ENCODE peak calls at places on chromosomes 3 and 15, in four cellular contexts. Y, Q, K and I are unnamed samples.
A peak's percentile ranks its signal among the peaks of the same experiment; 100 is the strongest.

GRCh38 chr3:127421943-127422662 is 134.3 kb upstream of the PRR20G start:
- DNase-seq in Y (no peak), Q (no peak), K (no peak), I (no peak)

GRCh38 chr15:56047354-56047753 is 53.9 kb upstream of the NEDD4 start:
- DNase-seq in Y (no peak), Q (no peak), K (no peak), I (no peak)

GRCh38 chr3:102106421-102107097 is 257.2 kb downstream of the NFKBIZ start:
- DNase-seq in Y (no peak), Q (no peak), K (no peak), I (no peak)

GRCh38 chr3:184562875-184563568 is 1.4 kb downstream of the EPHB3 start:
- DNase-seq in Y (no peak), Q (no peak), K (no peak), I (no peak)

GRCh38 chr3:119643528-119643927 is 16.9 kb downstream of the POPDC2 start:
- DNase-seq in Y (no peak), Q (no peak), K (no peak), I (no peak)

GRCh38 chr3:73350988-73351387 is 273.8 kb downstream of the PDZRN3 start:
- DNase-seq in Y (no peak), Q (no peak), K (no peak), I (no peak)

GRCh38 chr3:151285940-151286339 is 7.6 kb upstream of the P2RY14 start:
- DNase-seq in Y (no peak), Q (no peak), K (no peak), I (no peak)

GRCh38 chr3:60841355-60841754 is 409.9 kb downstream of the FHIT start:
- DNase-seq in Y (peak; percentile 74), Q (no peak), K (no peak), I (no peak)

GRCh38 chr15:95799286-95800187 is 531.0 kb upstream of the NR2F2 start:
- DNase-seq in Y (peak; percentile 8), Q (no peak), K (no peak), I (no peak)

GRCh38 chr3:81684739-81685395 is 76.6 kb downstream of the GBE1 start:
- DNase-seq in Y (peak; percentile 20), Q (no peak), K (peak; percentile 58), I (no peak)

DNA sequence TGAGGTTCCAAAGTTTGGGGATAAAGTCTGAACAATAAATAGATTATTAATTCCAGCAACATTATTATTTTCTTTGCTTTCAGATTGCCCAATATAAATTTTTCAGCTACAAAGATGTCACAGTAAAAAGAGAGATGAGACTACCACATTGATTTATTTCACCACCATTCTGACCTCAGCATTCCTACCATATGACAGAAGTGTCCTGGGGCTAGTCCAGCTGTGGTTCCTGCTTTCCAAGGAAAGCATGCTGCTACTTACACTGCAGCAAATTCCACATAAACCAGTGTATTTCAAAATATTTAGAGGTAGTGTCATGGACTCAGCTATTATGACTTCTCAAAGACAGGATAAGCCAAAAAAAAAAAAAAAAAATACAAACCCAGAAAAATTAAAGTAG is 494.1 kb upstream of the ZNF385D start:
- DNase-seq in Y (no peak), Q (no peak), K (no peak), I (no peak)
- TF ChIP-seq FOXM1 in Y (no peak), Q (no peak), K (no peak), I (no peak)

DNA sequence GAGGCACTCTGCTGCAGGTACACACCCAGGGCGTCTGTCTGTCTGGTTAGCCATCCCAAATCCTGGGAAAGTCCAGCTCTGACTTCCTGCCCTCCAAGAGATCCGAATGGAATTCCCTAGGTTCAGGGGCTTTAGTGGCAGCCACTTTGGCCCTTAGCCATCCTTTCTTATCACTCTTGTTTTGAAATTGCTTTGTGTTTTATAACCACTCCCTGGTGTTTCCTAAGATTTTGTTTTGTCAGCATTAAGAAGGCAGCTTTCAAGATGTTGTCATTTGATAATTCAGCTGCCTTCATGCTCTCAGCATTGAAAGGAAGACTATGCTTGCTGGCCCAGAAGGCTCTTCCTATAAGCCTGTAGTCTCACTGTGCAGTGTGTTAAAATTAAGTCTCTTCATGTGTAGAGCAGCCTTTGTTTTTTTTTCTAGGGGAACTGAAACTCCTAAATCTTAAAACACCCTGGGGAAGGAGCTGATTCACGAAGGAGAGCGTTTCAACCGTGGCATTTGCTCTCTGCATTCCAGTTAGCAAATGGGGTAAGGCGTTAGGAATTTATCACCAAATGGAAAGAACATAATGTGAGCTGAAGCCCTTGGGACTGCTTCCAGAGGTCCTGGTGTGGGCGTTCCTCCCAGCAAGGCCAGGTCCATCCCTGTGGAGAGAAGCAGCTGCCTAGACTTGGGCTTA is 14.2 kb upstream of the CLEC3B start:
- DNase-seq in Y (no peak), Q (no peak), K (no peak), I (no peak)
- TF ChIP-seq CHD2 in Y (no peak), Q (no peak), K (no peak), I (no peak)

GRCh38 chr15:83893308-83893707 is 239.4 kb downstream of the ADAMTSL3 start:
- DNase-seq in Y (no peak), Q (no peak), K (no peak), I (no peak)

GRCh38 chr15:83892498-83892897 is 238.6 kb downstream of the ADAMTSL3 start:
- DNase-seq in Y (no peak), Q (no peak), K (no peak), I (no peak)

GRCh38 chr15:83899670-83900069 is 245.7 kb downstream of the ADAMTSL3 start:
- DNase-seq in Y (no peak), Q (no peak), K (no peak), I (no peak)

GRCh38 chr15:83898295-83898694 is 244.4 kb downstream of the ADAMTSL3 start:
- DNase-seq in Y (no peak), Q (no peak), K (no peak), I (no peak)

GRCh38 chr15:83897037-83897436 is 243.1 kb downstream of the ADAMTSL3 start:
- DNase-seq in Y (no peak), Q (no peak), K (no peak), I (no peak)
- TF ChIP-seq FOXM1 in Y (no peak), Q (no peak), K (no peak), I (no peak)

DNA sequence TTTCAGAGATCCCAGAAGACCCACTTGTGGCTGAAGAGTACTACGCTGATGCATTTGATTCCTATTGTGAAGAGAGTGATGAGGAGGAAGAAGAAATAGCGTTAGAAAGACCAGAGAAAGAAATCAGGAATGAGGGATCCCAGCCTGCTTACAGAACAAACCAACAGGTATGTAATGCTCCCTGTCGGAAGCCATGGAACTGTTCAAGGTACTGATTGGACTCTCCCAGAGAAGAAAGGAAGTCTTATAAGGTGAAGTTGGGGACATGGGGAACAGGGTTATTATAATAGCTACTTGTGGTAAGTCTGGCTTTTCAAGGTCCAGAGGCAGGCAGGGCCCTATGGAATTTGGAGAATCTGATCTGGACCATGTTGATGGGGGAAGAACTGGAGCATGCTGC is 153.1 kb upstream of the NUDT16 start:
- DNase-seq in Y (no peak), Q (no peak), K (no peak), I (no peak)
- TF ChIP-seq CHD2 in Y (no peak), Q (no peak), K (no peak), I (no peak)

DNA sequence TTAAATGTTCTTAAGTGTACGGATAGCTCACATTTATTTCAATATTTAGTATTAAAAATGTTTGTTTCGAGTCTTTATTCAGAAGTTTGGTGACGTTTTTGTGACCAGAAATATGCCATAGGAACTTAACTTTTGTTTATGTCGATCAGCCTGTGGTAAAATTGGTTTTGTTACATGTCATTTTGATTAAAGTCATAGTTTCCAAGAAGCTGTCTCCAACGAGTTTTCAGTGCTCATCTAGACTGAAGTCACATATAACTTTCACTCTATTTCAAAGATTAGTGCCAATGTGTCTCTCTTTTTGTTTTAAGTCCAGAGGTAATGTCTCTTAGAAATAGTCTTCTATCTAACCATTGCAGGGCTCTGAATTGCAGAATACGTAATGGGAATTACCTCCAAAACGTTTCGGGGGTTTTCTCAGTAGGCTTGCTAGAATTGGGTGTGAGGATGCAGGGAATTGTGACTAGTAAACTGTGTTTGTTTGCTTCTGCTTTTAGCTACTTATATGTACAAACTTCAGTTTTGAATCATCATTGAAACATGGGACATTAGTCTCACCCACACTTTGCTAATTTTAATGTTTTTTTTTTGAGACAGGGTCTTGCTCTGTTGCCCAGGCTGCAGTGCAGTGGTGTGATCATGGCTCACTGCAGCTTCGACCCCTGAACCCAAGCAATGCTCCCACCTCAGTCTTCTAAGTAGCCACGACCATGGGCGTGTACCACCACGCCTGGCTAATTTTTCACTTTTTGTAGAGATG is 3.0 kb downstream of the BUB1B start:
- DNase-seq in Y (no peak), Q (no peak), K (no peak), I (no peak)
- TF ChIP-seq FOXM1 in Y (no peak), Q (peak; percentile 83), K (no peak), I (no peak)

DNA sequence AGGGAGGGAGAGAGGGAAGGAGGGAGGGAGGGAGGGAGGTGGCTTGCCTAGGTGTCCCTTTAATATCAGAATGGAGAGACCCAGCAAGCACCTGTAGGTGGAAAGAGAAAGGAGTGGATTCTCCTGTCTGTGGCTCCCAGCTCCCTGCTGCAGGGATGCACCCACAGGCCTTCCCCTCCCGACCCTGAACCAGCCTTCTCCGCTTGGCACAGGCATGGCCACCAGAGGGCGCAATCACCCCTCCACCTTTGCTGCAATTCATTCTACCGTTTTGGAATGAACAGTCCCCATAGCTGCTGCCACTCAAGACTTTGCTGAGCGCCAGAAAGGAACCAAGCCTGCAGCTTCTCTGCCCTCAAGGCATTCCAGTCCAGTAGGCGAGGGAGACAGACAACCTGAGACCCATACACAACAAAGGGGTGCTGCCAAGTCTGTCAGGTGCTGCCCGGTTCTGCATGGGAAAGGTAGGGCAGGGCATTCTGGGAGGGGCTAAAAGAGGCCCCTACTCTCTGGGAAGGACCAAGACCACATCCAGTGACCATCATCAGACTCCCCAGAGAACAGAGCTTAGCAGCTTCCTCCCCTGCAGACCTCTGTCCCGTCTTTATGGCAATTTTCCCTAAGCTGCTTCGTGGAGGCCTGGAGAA is 4.9 kb downstream of the TLR9 start:
- DNase-seq in Y (peak; percentile 49), Q (no peak), K (peak; percentile 82), I (peak; percentile 93)
- TF ChIP-seq CHD2 in Y (no peak), Q (no peak), K (no peak), I (peak; percentile 43)

GRCh38 chr15:79595995-79596622 is 164.0 kb downstream of the MINAR1 start:
- DNase-seq in Y (peak; percentile 94), Q (peak; percentile 71), K (peak; percentile 91), I (peak; percentile 84)
- TF ChIP-seq FOXM1 in Y (no peak), Q (no peak), K (no peak), I (no peak)

DNA sequence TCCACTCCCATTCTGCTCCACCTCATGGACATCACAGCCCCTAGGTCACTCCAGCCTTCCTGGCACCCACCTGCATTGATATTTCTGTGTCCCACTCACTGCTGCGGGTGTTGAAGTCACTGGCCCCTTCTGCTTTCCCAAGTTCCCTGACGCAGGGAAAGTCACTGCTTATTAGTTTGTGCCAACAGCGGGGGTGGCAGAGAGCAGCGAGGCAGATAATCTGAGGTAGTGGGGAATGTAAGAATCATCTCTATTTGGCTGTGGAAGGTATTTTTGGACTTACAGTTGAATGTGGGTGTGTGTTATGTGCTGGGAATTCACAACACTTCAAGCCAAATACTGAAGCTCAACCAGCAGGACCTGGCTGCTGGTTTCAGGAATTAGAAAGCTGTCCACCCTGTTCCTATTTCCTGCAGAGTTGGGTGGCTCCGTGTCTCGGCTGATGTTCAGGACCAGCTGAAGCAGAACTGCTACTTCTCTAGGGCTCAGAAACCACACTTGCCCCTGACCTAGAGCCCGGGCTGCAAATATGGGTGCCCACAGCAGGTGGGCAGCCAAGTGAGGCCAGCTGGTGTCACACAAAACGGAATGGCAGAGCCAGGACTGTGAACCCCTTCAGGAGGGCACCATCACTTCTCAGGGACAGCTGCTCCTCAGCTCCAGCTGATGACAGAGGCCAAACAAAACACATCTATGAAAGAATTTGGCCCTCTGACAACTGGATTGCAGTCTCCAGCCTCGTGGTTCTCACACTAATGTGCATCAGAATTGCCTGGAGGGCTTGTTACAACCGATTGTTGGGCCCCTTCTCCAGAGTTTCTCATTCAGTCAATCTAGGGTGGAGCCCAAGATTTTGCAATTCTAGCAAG is 57.7 kb downstream of the SEMA5B start:
- DNase-seq in Y (no peak), Q (no peak), K (no peak), I (no peak)
- TF ChIP-seq CHD2 in Y (no peak), Q (no peak), K (no peak), I (no peak)